ENCODE peak calls at places on chromosome 10, in six cellular contexts. K, S, F, J, Y and T are unnamed samples.

GRCh38 chr10:17756557-17757208 is 4.7 kb downstream of the TMEM236 start:
- DNase-seq in F (no peak), J (no peak), K (no peak), Y (no peak), S (no peak), T (no peak)

GRCh38 chr10:117074621-117075020 is 63.4 kb downstream of the VAX1 start:
- DNase-seq in K (no peak), Y (no peak), J (no peak), F (no peak), S (no peak), T (no peak)

GRCh38 chr10:60827791-60828488 is 49.7 kb downstream of the CDK1 start:
- DNase-seq in F (no peak), Y (no peak), J (no peak), S (no peak), K (no peak), T (no peak)

GRCh38 chr10:132929953-132930640 is 12.3 kb downstream of the CFAP46 start:
- DNase-seq in F (no peak), S (no peak), J (no peak), Y (peak; percentile 54), K (no peak), T (no peak)

GRCh38 chr10:130339091-130339490 is 202.9 kb downstream of the GLRX3 start:
- DNase-seq in J (no peak), S (no peak), F (no peak), K (no peak), Y (peak; percentile 28), T (no peak)

GRCh38 chr10:49108656-49109055 is 6.7 kb downstream of the VSTM4 start:
- DNase-seq in Y (no peak), S (no peak), K (no peak), J (no peak), F (no peak), T (no peak)

GRCh38 chr10:69172241-69172998 is 7.6 kb upstream of the SUPV3L1 start:
- DNase-seq in J (no peak), K (no peak), Y (no peak), S (no peak), F (no peak), T (no peak)

GRCh38 chr10:28087675-28088351 is 88.9 kb upstream of the ODAD2 start:
- DNase-seq in K (no peak), Y (no peak), F (no peak), J (no peak), S (no peak), T (peak; percentile 68)

GRCh38 chr10:10644317-10645111 is 373.2 kb upstream of the CELF2 start:
- DNase-seq in S (no peak), Y (no peak), F (no peak), J (no peak), K (peak; percentile 18), T (no peak)

GRCh38 chr10:117370205-117370604 is 5.0 kb downstream of the PDZD8 start:
- DNase-seq in F (no peak), K (no peak), Y (peak; percentile 49), J (no peak), S (no peak), T (no peak)

GRCh38 chr10:72079356-72079755 is 9.0 kb downstream of the SPOCK2 start:
- DNase-seq in J (no peak), S (peak; percentile 46), Y (no peak), F (peak; percentile 28), K (no peak), T (no peak)

GRCh38 chr10:45239642-45240041 is 75.8 kb downstream of the OR13A1 start:
- DNase-seq in K (no peak), J (no peak), S (no peak), F (no peak), Y (no peak), T (no peak)

GRCh38 chr10:102157224-102157623 is 5.0 kb downstream of the NOLC1 start:
- DNase-seq in Y (no peak), K (no peak), S (no peak), J (no peak), F (no peak), T (no peak)

GRCh38 chr10:93451244-93451947 is 30.7 kb downstream of the MYOF start:
- DNase-seq in F (no peak), S (no peak), Y (no peak), K (no peak), J (no peak), T (no peak)

GRCh38 chr10:58590924-58591323 is 78.3 kb downstream of the BICC1 start:
- DNase-seq in S (no peak), K (no peak), Y (no peak), F (no peak), J (no peak), T (no peak)

GRCh38 chr10:120970595-120971529 is 119.7 kb downstream of the WDR11 start:
- DNase-seq in Y (no peak), J (no peak), K (no peak), S (no peak), F (no peak), T (no peak)

GRCh38 chr10:4655406-4655805 is 170.6 kb upstream of the AKR1E2 start:
- DNase-seq in Y (no peak), F (no peak), K (no peak), S (no peak), J (no peak), T (no peak)

GRCh38 chr10:77532068-77532467 is 105.5 kb downstream of the KCNMA1 start:
- DNase-seq in J (no peak), S (no peak), K (no peak), F (no peak), Y (no peak), T (no peak)

GRCh38 chr10:45339896-45340295 is 24.5 kb upstream of the OR13A1 start:
- DNase-seq in F (no peak), J (no peak), Y (no peak), S (no peak), K (no peak), T (no peak)

GRCh38 chr10:71472912-71473311 is 76.2 kb downstream of the CDH23 start:
- DNase-seq in S (no peak), K (no peak), F (no peak), Y (no peak), J (no peak), T (no peak)

GRCh38 chr10:112356686-112357085 is 17.2 kb upstream of the ACSL5 start:
- DNase-seq in Y (no peak), K (no peak), S (no peak), J (no peak), F (no peak), T (no peak)

GRCh38 chr10:117005454-117006055 is 568 bp upstream of the SHTN1 start:
- DNase-seq in K (no peak), S (peak; percentile 57), J (no peak), Y (no peak), F (no peak), T (no peak)

GRCh38 chr10:48363617-48364355 is 57.3 kb downstream of the MAPK8 start:
- DNase-seq in J (no peak), F (no peak), Y (no peak), S (peak; percentile 21), K (no peak), T (no peak)

GRCh38 chr10:8095962-8096361 is 41.5 kb downstream of the GATA3 start:
- DNase-seq in K (no peak), J (no peak), F (no peak), S (no peak), Y (no peak), T (no peak)

GRCh38 chr10:78578929-78579328 is 489.8 kb upstream of the ZMIZ1 start:
- DNase-seq in F (no peak), S (no peak), J (no peak), Y (no peak), K (no peak), T (peak; percentile 95)

GRCh38 chr10:111142082-111142481 is 65.3 kb downstream of the ADRA2A start:
- DNase-seq in K (no peak), J (no peak), F (no peak), Y (no peak), S (no peak), T (no peak)

GRCh38 chr10:131896403-131896802 is 4.4 kb upstream of the PPP2R2D start:
- DNase-seq in S (no peak), F (no peak), J (no peak), K (no peak), Y (no peak), T (no peak)

GRCh38 chr10:128087884-128088695 is 38.1 kb downstream of the MKI67 start:
- DNase-seq in Y (no peak), J (no peak), K (no peak), S (no peak), F (no peak), T (no peak)
- TF ChIP-seq CTCF in Y (no peak), J (no peak), K (no peak), S (peak; percentile 12), F (no peak), T (no peak)

GRCh38 chr10:98029149-98030092 is 1.0 kb downstream of the CRTAC1 start:
- DNase-seq in K (no peak), Y (peak; percentile 79), S (no peak), F (no peak), J (no peak), T (no peak)

GRCh38 chr10:98031440-98031839 is 1.0 kb upstream of the CRTAC1 start:
- DNase-seq in J (no peak), K (no peak), S (no peak), F (no peak), Y (no peak), T (no peak)

GRCh38 chr10:98028168-98028770 is 2.2 kb downstream of the CRTAC1 start:
- DNase-seq in S (peak; percentile 84), J (peak; percentile 24), F (no peak), Y (no peak), K (no peak), T (no peak)

GRCh38 chr10:98030991-98031431 is 590 bp upstream of the CRTAC1 start:
- DNase-seq in F (no peak), S (no peak), Y (peak; percentile 69), K (no peak), J (no peak), T (no peak)

GRCh38 chr10:98030093-98030821 is at the start of gene CRTAC1:
- DNase-seq in S (peak; percentile 90), J (peak; percentile 64), F (peak; percentile 83), K (peak; percentile 51), Y (peak; percentile 84), T (no peak)
- TF ChIP-seq CTCF in S (no peak), J (no peak), F (no peak), K (no peak), Y (no peak), T (no peak)

GRCh38 chr10:36779238-36779846 is 346.1 kb upstream of the ANKRD30A start:
- DNase-seq in K (no peak), J (no peak), S (peak; percentile 33), Y (no peak), F (no peak), T (no peak)
- TF ChIP-seq CTCF in K (peak; percentile 64), J (peak; percentile 86), S (peak; percentile 83), Y (peak; percentile 60), F (peak; percentile 87), T (no peak)

DNA sequence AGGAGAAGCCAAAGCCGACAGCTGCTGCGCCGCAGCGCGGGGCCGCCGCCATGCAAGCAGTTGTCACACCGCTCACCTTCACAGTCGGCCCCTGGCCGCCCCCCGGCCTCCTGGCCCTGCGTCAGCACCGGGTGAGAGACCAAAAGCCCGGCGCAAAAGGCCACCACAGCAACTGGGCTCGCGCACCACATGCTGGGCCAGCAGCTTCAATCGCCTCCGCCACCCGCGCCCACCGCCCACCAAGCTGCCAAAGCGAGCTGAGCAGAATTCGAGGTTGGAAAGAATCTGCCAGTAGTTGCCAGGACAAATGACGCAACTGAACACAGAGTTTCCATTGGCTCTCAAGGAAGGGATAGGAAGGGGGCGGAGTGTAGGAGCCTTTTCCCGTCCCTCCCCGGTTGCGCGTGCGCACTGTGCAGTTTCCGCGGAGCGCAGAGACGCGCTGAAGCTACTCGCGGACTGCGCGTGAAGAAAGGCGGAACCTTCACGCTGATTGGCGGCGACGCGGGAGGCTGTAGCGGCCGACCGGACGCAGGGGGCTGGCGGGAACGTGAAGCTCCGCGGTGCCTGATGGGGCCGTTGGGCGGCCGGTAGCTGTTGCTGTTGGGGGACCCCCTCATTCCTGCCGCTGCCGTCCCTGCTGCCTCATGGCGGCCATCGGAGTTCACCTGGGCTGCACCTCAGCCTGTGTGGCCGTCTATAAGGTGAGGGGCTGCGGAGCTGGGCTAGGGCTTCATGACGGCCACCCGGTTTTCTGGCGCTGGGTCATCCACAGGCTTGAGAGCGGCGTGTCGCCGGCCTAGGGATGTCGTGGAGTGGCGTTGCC is at the start of the genes CDNF, HSPA14 and MSANTD7:
- DNase-seq in S (peak; percentile 100), Y (peak; percentile 100), F (peak; percentile 100), J (peak; percentile 100), K (peak; percentile 96), T (peak; percentile 99)
- TF ChIP-seq CTCF in S (no peak), Y (peak; percentile 18), F (no peak), J (no peak), K (no peak), T (no peak)